ENCODE peak calls at places on chromosome 2, in eight cellular contexts. U is AG08395, Y is body of pancreas, G is NCI-H748 treated with DMSO at 0.1 percent for 48 hours, Z is RKO, N is PC-3, Q is pancreas, L is progenitor cell of endocrine pancreas. K is an unnamed sample.

GRCh38 chr2:108215794-108216211 is 24.0 kb upstream of the SULT1C3 start:
- DNase-seq in U (peak), Y (peak), G (no peak), Z (peak), N (peak), Q (no peak), L (no peak), K (peak)

GRCh38 chr2:106107509-106108131 is 86.5 kb downstream of the UXS1 start:
- DNase-seq in U (peak), Y (no peak), G (no peak), Z (no peak), N (peak), Q (no peak), L (no peak), K (peak)

GRCh38 chr2:240601831-240602160 is 15.3 kb downstream of the CAPN10 start:
- DNase-seq in U (no peak), Y (no peak), G (no peak), Z (no peak), N (no peak), Q (no peak), L (no peak), K (no peak)

GRCh38 chr2:230602562-230603230 is 109.9 kb upstream of the CAB39 start:
- DNase-seq in U (no peak), Y (no peak), G (no peak), Z (no peak), N (no peak), Q (no peak), L (no peak), K (no peak)

GRCh38 chr2:138630164-138630563 is 128.6 kb downstream of the SPOPL start:
- DNase-seq in U (no peak), Y (no peak), G (no peak), Z (no peak), N (no peak), Q (no peak), L (no peak), K (no peak)

GRCh38 chr2:147937744-147938349 is 82.7 kb downstream of the ORC4 start:
- DNase-seq in U (peak), Y (no peak), G (peak), Z (peak), N (peak), Q (no peak), L (no peak), K (peak)

GRCh38 chr2:238127165-238128060 is 11.1 kb upstream of the KLHL30 start:
- DNase-seq in U (peak), Y (no peak), G (no peak), Z (no peak), N (no peak), Q (peak), L (no peak), K (no peak)

GRCh38 chr2:205474746-205475145 is 207.6 kb upstream of the NRP2 start:
- DNase-seq in U (peak), Y (no peak), G (no peak), Z (no peak), N (peak), Q (no peak), L (no peak), K (no peak)

GRCh38 chr2:187874786-187875185 is 320.6 kb upstream of the TFPI start:
- DNase-seq in U (no peak), Y (no peak), G (no peak), Z (no peak), N (no peak), Q (no peak), L (no peak), K (no peak)

GRCh38 chr2:127104881-127105655 is 1.9 kb downstream of the BIN1 start:
- DNase-seq in U (no peak), Y (peak), G (no peak), Z (peak), N (no peak), Q (peak), L (no peak), K (no peak)

GRCh38 chr2:28818053-28818452 is 7.4 kb downstream of the SPDYA start:
- DNase-seq in U (no peak), Y (no peak), G (no peak), Z (no peak), N (no peak), Q (no peak), L (no peak), K (no peak)

GRCh38 chr2:238504181-238504711 is 77.5 kb downstream of the ASB1 start:
- DNase-seq in U (no peak), Y (no peak), G (peak), Z (no peak), N (no peak), Q (peak), L (no peak), K (no peak)

GRCh38 chr2:25558262-25558661 is 115.1 kb downstream of the DTNB start:
- DNase-seq in U (peak), Y (no peak), G (no peak), Z (peak), N (peak), Q (no peak), L (no peak), K (no peak)

GRCh38 chr2:207770602-207771404 is 1.1 kb upstream of the FZD5 start:
- DNase-seq in U (peak), Y (no peak), G (no peak), Z (no peak), N (no peak), Q (no peak), L (no peak), K (no peak)

GRCh38 chr2:46481541-46482193 is 2.3 kb downstream of the TMEM247 start:
- DNase-seq in U (peak), Y (no peak), G (peak), Z (peak), N (peak), Q (no peak), L (no peak), K (peak)

GRCh38 chr2:219954331-219954730 is 326.9 kb downstream of the SLC4A3 start:
- DNase-seq in U (no peak), Y (no peak), G (no peak), Z (no peak), N (no peak), Q (no peak), L (no peak), K (no peak)

GRCh38 chr2:25372405-25373268 is 30.9 kb upstream of the DNMT3A start:
- DNase-seq in U (no peak), Y (no peak), G (no peak), Z (no peak), N (no peak), Q (peak), L (no peak), K (no peak)

GRCh38 chr2:128301501-128301966 is 17.1 kb downstream of the HS6ST1 start:
- DNase-seq in U (peak), Y (no peak), G (no peak), Z (no peak), N (no peak), Q (no peak), L (no peak), K (peak)

GRCh38 chr2:218711550-218711929 is 905 bp downstream of the TTLL4 start:
- DNase-seq in U (no peak), Y (no peak), G (peak), Z (peak), N (no peak), Q (no peak), L (no peak), K (no peak)

GRCh38 chr2:191866675-191867506 is 20.0 kb upstream of the CAVIN2 start:
- DNase-seq in U (peak), Y (no peak), G (no peak), Z (peak), N (peak), Q (no peak), L (no peak), K (peak)

GRCh38 chr2:74104839-74105238 is 42.9 kb downstream of the BOLA3 start:
- DNase-seq in U (no peak), Y (no peak), G (no peak), Z (no peak), N (no peak), Q (no peak), L (no peak), K (no peak)

GRCh38 chr2:157439792-157440186 is 4.1 kb downstream of the CYTIP start:
- DNase-seq in U (no peak), Y (no peak), G (no peak), Z (no peak), N (no peak), Q (no peak), L (no peak), K (no peak)

GRCh38 chr2:88074854-88075292 is 7.2 kb downstream of the SMYD1 start:
- DNase-seq in U (peak), Y (no peak), G (no peak), Z (peak), N (peak), Q (no peak), L (no peak), K (peak)

GRCh38 chr2:84249140-84249539 is 209.9 kb downstream of the SUCLG1 start:
- DNase-seq in U (no peak), Y (no peak), G (no peak), Z (no peak), N (no peak), Q (no peak), L (no peak), K (no peak)

GRCh38 chr2:206814486-206814885 is 49.1 kb downstream of the FASTKD2 start:
- DNase-seq in U (no peak), Y (no peak), G (no peak), Z (no peak), N (no peak), Q (no peak), L (no peak), K (no peak)

GRCh38 chr2:160701822-160702221 is 208.2 kb upstream of the RBMS1 start:
- DNase-seq in U (no peak), Y (no peak), G (no peak), Z (no peak), N (no peak), Q (no peak), L (no peak), K (no peak)

GRCh38 chr2:51472300-51472699 is 440.4 kb upstream of the NRXN1 start:
- DNase-seq in U (no peak), Y (no peak), G (no peak), Z (no peak), N (no peak), Q (no peak), L (no peak), K (peak)

GRCh38 chr2:60100034-60100433 is 453.4 kb downstream of the BCL11A start:
- DNase-seq in U (no peak), Y (no peak), G (no peak), Z (no peak), N (no peak), Q (no peak), L (no peak), K (no peak)